ENCODE peak calls at places on chromosomes 5 and 9, in four cellular contexts. J is pancreas, K is A172, T is NCI-H2029. I is an unnamed sample.

GRCh38 chr5:75734913-75735789 is 17.9 kb upstream of the POC5 start:
- DNase-seq in T (no peak), K (peak; percentile 27), J (peak; percentile 33), I (no peak)

GRCh38 chr5:175867587-175868347 is 3.6 kb upstream of the CPLX2 start:
- DNase-seq in J (no peak), K (no peak), T (peak; percentile 34), I (no peak)

GRCh38 chr5:167770461-167770860 is 521.0 kb upstream of the WWC1 start:
- DNase-seq in T (no peak), K (peak; percentile 17), J (no peak), I (no peak)

GRCh38 chr5:145946112-145946861 is 9.9 kb downstream of the SH3RF2 start:
- DNase-seq in K (peak; percentile 100), J (no peak), T (no peak), I (no peak)

GRCh38 chr9:134840511-134840910 is 40.1 kb upstream of the FCN2 start:
- DNase-seq in T (no peak), K (no peak), J (no peak), I (no peak)

GRCh38 chr9:82206490-82206889 is 217.9 kb downstream of the SPATA31D1 start:
- DNase-seq in J (no peak), K (no peak), T (no peak), I (no peak)

GRCh38 chr5:171747061-171747859 is 38.4 kb upstream of the SMIM23 start:
- DNase-seq in T (no peak), K (no peak), J (no peak), I (no peak)

GRCh38 chr9:19901586-19901985 is 112.7 kb upstream of the SLC24A2 start:
- DNase-seq in J (no peak), K (no peak), T (no peak), I (no peak)

GRCh38 chr9:129838707-129839259 is 3.5 kb downstream of the USP20 start:
- DNase-seq in K (peak; percentile 82), J (no peak), T (no peak), I (no peak)